ENCODE peak calls at places on chromosome X, in eight cellular contexts. B, M, N, E, Y, V, G and J are unnamed samples. For H3K4me1, the result is how much of the 10 kb centered on the place peaks cover.

GRCh38 chrX:21943460-21944135 is 3.1 kb downstream of the SMS start:
- DNase-seq in B (no peak), M (no peak), N (no peak), E (no peak), Y (no peak), V (no peak), G (no peak), J (no peak)

GRCh38 chrX:48919947-48920712 is 1.3 kb upstream of the PIM2 start:
- DNase-seq in B (no peak), M (no peak), N (no peak), E (no peak), Y (no peak), V (no peak), G (no peak), J (no peak)

GRCh38 chrX:74613350-74614192 is 853 bp downstream of the RLIM start:
- DNase-seq in B (peak), M (no peak), N (peak), E (no peak), Y (peak), V (no peak), G (peak), J (peak)

GRCh38 chrX:70169281-70169680 is 8.0 kb upstream of the DGAT2L6 start:
- DNase-seq in B (no peak), M (no peak), N (no peak), E (no peak), Y (no peak), V (no peak), G (no peak), J (no peak)

GRCh38 chrX:38987135-38987780 is 186.0 kb downstream of the MID1IP1 start:
- DNase-seq in B (no peak), M (no peak), N (no peak), E (no peak), Y (peak), V (no peak), G (no peak), J (peak)

GRCh38 chrX:367349-367748 is 19.4 kb downstream of the PPP2R3B start:
- DNase-seq in B (no peak), M (no peak), N (no peak), E (no peak), Y (no peak), V (no peak), G (no peak), J (no peak)

GRCh38 chrX:50747471-50747900 is 66.5 kb downstream of the SHROOM4 start:
- DNase-seq in B (peak), M (no peak), N (no peak), E (no peak), Y (no peak), V (no peak), G (peak), J (no peak)

GRCh38 chrX:130393451-130394074 is 8.1 kb upstream of the GPR119 start:
- DNase-seq in B (peak), M (no peak), N (peak), E (no peak), Y (peak), V (peak), G (peak), J (peak)

GRCh38 chrX:153984351-153985178 is 12.0 kb downstream of the TMEM187 start:
- DNase-seq in B (no peak), M (no peak), N (no peak), E (no peak), Y (no peak), V (no peak), G (no peak), J (peak)

GRCh38 chrX:33434256-33435092 is 223.1 kb upstream of the DMD start:
- DNase-seq in B (peak), M (peak), N (peak), E (peak), Y (peak), V (peak), G (peak), J (peak)

GRCh38 chrX:134546187-134546586 is 86.2 kb downstream of the HPRT1 start:
- DNase-seq in B (no peak), M (peak), N (no peak), E (no peak), Y (no peak), V (no peak), G (no peak), J (no peak)

GRCh38 chrX:152861116-152861515 is 30.3 kb downstream of the NSDHL start:
- DNase-seq in B (no peak), M (no peak), N (no peak), E (no peak), Y (no peak), V (no peak), G (no peak), J (no peak)

GRCh38 chrX:3520987-3521875 is 174.8 kb upstream of the MXRA5 start:
- DNase-seq in B (no peak), M (no peak), N (no peak), E (no peak), Y (no peak), V (no peak), G (no peak), J (no peak)

GRCh38 chrX:17535229-17535628 is 160.2 kb downstream of the NHS start:
- DNase-seq in B (peak), M (no peak), N (no peak), E (no peak), Y (peak), V (peak), G (peak), J (peak)

GRCh38 chrX:102517331-102517730 is 792 bp upstream of the TMSB15A start:
- DNase-seq in B (peak), M (no peak), N (no peak), E (no peak), Y (no peak), V (no peak), G (peak), J (peak)

GRCh38 chrX:115311139-115311538 is 21.6 kb downstream of the LUZP4 start:
- DNase-seq in B (no peak), M (no peak), N (no peak), E (no peak), Y (no peak), V (no peak), G (peak), J (no peak)

GRCh38 chrX:93585661-93586060 is 87.7 kb downstream of the NAP1L3 start:
- DNase-seq in B (no peak), M (no peak), N (no peak), E (no peak), Y (no peak), V (no peak), G (no peak), J (no peak)

GRCh38 chrX:2710041-2710471 is 19.0 kb downstream of the CD99 start:
- DNase-seq in B (peak), M (no peak), N (no peak), E (no peak), Y (no peak), V (no peak), G (no peak), J (peak)

GRCh38 chrX:140975472-140975871 is 26.9 kb upstream of the SPANXB1 start:
- DNase-seq in B (no peak), M (no peak), N (no peak), E (no peak), Y (no peak), V (no peak), G (no peak), J (no peak)

GRCh38 chrX:2933125-2933900 is 4.2 kb upstream of the ARSD start:
- DNase-seq in B (no peak), M (no peak), N (no peak), E (no peak), Y (peak), V (no peak), G (no peak), J (peak)

GRCh38 chrX:19673334-19674040 is 158.2 kb upstream of the MAP3K15 start:
- DNase-seq in B (peak), M (peak), N (peak), E (peak), Y (peak), V (no peak), G (no peak), J (peak)

GRCh38 chrX:150767045-150767395 is 73.8 kb downstream of the MTMR1 start:
- DNase-seq in B (no peak), M (peak), N (no peak), E (peak), Y (no peak), V (no peak), G (no peak), J (no peak)

GRCh38 chrX:101685923-101686322 is 26.3 kb upstream of the ARMCX2 start:
- DNase-seq in B (no peak), M (no peak), N (no peak), E (no peak), Y (no peak), V (no peak), G (peak), J (no peak)

GRCh38 chrX:109281478-109282275 is 200.2 kb downstream of the GUCY2F start:
- DNase-seq in B (no peak), M (no peak), N (no peak), E (no peak), Y (no peak), V (peak), G (peak), J (no peak)

GRCh38 chrX:10828640-10829039 is 208.3 kb upstream of the MID1 start:
- DNase-seq in B (no peak), M (no peak), N (no peak), E (no peak), Y (peak), V (no peak), G (no peak), J (no peak)

GRCh38 chrX:63250253-63250868 is 100.8 kb downstream of the SPIN4 start:
- DNase-seq in B (peak), M (no peak), N (no peak), E (no peak), Y (peak), V (peak), G (peak), J (no peak)

GRCh38 chrX:115694028-115694427 is 133.1 kb downstream of the PLS3 start:
- DNase-seq in B (no peak), M (no peak), N (no peak), E (no peak), Y (no peak), V (no peak), G (no peak), J (no peak)

GRCh38 chrX:83008415-83008814 is 499.7 kb upstream of the POU3F4 start:
- DNase-seq in B (peak), M (no peak), N (no peak), E (no peak), Y (no peak), V (peak), G (no peak), J (no peak)

GRCh38 chrX:55816023-55816422 is 98.5 kb downstream of the RRAGB start:
- DNase-seq in B (no peak), M (no peak), N (no peak), E (no peak), Y (no peak), V (no peak), G (no peak), J (no peak)

GRCh38 chrX:100731441-100732281 is at the start of gene SYTL4:
- DNase-seq in B (no peak), M (no peak), N (peak), E (peak), Y (peak), V (no peak), G (peak), J (peak)

GRCh38 chrX:116272328-116272727 is 101.8 kb downstream of the AGTR2 start:
- DNase-seq in B (peak), M (no peak), N (no peak), E (no peak), Y (no peak), V (no peak), G (no peak), J (no peak)

GRCh38 chrX:77493677-77494553 is 46.7 kb downstream of the FGF16 start:
- DNase-seq in B (peak), M (no peak), N (no peak), E (no peak), Y (no peak), V (no peak), G (peak), J (no peak)

GRCh38 chrX:133608406-133608805 is 193.1 kb upstream of the GPC4 start:
- DNase-seq in B (no peak), M (no peak), N (no peak), E (no peak), Y (no peak), V (peak), G (no peak), J (no peak)

GRCh38 chrX:51158261-51158660 is 174.4 kb upstream of the NUDT10 start:
- DNase-seq in B (no peak), M (no peak), N (no peak), E (no peak), Y (no peak), V (no peak), G (no peak), J (no peak)

GRCh38 chrX:139930923-139931645 is 1.8 kb downstream of the ATP11C start:
- DNase-seq in B (peak), M (no peak), N (peak), E (peak), Y (peak), V (peak), G (peak), J (peak)

GRCh38 chrX:15606064-15606590 is 5.4 kb upstream of the ACE2 start:
- DNase-seq in B (no peak), M (no peak), N (no peak), E (no peak), Y (peak), V (no peak), G (no peak), J (no peak)

GRCh38 chrX:117458243-117458968 is 658.2 kb downstream of the KLHL13 start:
- DNase-seq in B (no peak), M (no peak), N (no peak), E (no peak), Y (no peak), V (no peak), G (no peak), J (no peak)

GRCh38 chrX:106897259-106897658 is 5.9 kb downstream of the RIPPLY1 start:
- DNase-seq in B (peak), M (no peak), N (no peak), E (no peak), Y (no peak), V (no peak), G (no peak), J (no peak)

GRCh38 chrX:118325453-118325852 is 20.5 kb upstream of the WDR44 start:
- DNase-seq in B (peak), M (no peak), N (no peak), E (no peak), Y (no peak), V (peak), G (no peak), J (no peak)

GRCh38 chrX:2391869-2392606 is 108.7 kb downstream of the DHRSX start:
- DNase-seq in B (peak), M (no peak), N (no peak), E (no peak), Y (no peak), V (no peak), G (no peak), J (no peak)

GRCh38 chrX:9529223-9529622 is 64.4 kb downstream of the TBL1X start:
- DNase-seq in B (no peak), M (no peak), N (no peak), E (no peak), Y (no peak), V (no peak), G (no peak), J (no peak)

GRCh38 chrX:9525511-9526248 is 60.8 kb downstream of the TBL1X start:
- DNase-seq in B (no peak), M (no peak), N (no peak), E (no peak), Y (no peak), V (no peak), G (peak), J (no peak)

GRCh38 chrX:9530848-9531274 is 66.0 kb downstream of the TBL1X start:
- DNase-seq in B (peak), M (peak), N (peak), E (peak), Y (peak), V (no peak), G (peak), J (peak)

GRCh38 chrX:9528498-9528897 is 63.6 kb downstream of the TBL1X start:
- DNase-seq in B (no peak), M (no peak), N (no peak), E (no peak), Y (no peak), V (no peak), G (no peak), J (no peak)

GRCh38 chrX:9526965-9527364 is 62.1 kb downstream of the TBL1X start:
- DNase-seq in B (no peak), M (no peak), N (no peak), E (no peak), Y (no peak), V (no peak), G (no peak), J (no peak)
- TF ChIP-seq CTCF in B (no peak), M (no peak), N (no peak), E (no peak), Y (no peak), V (no peak), G (no peak), J (no peak)

DNA sequence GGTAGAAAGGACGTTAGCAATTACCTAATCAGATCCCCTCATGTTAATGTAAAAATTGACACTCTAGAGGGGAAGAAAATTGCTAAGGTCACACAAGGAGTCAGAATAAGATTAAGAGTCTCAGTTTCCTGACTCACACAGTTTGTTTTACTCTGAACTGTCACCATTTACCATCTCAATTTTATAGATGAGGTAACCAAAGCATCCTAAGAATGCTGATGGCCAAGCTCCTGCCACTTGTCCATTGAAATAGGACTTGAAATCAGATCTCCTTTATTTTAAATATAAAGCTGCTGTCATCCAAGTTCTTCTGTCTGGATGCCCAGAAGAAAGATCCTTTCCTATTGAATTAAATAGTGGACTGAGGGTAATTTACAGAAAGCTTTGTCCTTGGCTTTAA is 114.8 kb upstream of the VAMP7 start:
- DNase-seq in B (no peak), M (no peak), N (no peak), E (no peak), Y (no peak), V (no peak), G (no peak), J (no peak)
- H3K4me3 ChIP-seq in B (no peak), M (no peak), N (no peak), E (peak), Y (no peak), V (no peak), G (peak), J (no peak)

GRCh38 chrX:24151513-24151912 is 2.0 kb downstream of the ZFX start:
- DNase-seq in B (peak), M (no peak), N (peak), E (no peak), Y (no peak), V (no peak), G (no peak), J (no peak)

GRCh38 chrX:24150051-24150790 is 692 bp downstream of the ZFX start:
- DNase-seq in B (peak), M (peak), N (peak), E (peak), Y (peak), V (peak), G (peak), J (peak)

GRCh38 chrX:24148535-24149345 is 789 bp upstream of the ZFX start:
- DNase-seq in B (peak), M (no peak), N (peak), E (no peak), Y (peak), V (no peak), G (no peak), J (no peak)

GRCh38 chrX:24148118-24148517 is 1.4 kb upstream of the ZFX start:
- DNase-seq in B (no peak), M (no peak), N (no peak), E (no peak), Y (no peak), V (peak), G (no peak), J (no peak)

DNA sequence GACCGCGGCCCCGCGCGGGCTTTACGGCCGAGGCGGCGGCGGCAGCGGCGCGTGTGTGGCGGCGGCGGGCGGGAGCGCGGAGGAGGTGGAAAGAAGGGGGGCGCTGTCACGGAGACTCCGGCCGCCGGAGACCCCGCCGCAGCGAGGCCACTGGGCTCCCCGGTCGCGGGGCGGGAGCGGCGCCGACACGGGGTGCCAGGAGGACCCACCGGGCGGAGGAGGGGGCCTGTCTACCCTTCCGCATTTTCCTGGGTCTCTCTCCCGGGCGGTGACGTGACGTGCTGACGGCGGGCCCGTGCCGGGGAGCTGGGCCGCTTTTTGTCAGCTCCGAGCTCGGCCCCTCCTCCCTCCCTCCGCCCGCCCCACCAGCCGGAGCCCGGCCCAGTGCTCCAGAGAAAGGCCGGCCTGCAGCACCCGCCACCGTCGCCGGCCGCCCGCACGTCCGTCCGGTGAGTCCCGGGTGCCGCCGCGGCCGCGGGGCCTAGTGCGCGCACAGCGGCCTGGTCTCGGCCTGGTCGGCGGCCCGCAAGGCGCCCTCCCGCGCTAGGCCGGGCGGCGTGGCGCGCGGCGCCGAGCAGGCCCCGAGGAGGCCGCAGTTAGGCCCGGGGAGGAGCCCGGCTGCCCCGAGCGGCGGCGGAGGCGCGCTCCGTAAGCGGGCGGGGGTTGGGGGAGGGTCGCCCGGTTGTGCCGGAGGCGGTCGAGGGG is at the start of gene ZFX:
- DNase-seq in B (peak), M (peak), N (peak), E (peak), Y (peak), V (peak), G (peak), J (peak)
- H3K4me1 ChIP-seq in B (half or more), M (under half), N (under half), E (half or more), Y (under half), V (under half), G (half or more), J (under half)

GRCh38 chrX:136125106-136125505 is 22.2 kb upstream of the FHL1 start:
- DNase-seq in B (no peak), M (no peak), N (no peak), E (no peak), Y (no peak), V (no peak), G (no peak), J (no peak)

GRCh38 chrX:136130931-136131843 is 16.1 kb upstream of the FHL1 start:
- DNase-seq in B (peak), M (no peak), N (no peak), E (no peak), Y (no peak), V (peak), G (no peak), J (no peak)

GRCh38 chrX:136126371-136126770 is 21.0 kb upstream of the FHL1 start:
- DNase-seq in B (no peak), M (no peak), N (no peak), E (no peak), Y (no peak), V (no peak), G (no peak), J (no peak)

GRCh38 chrX:136128743-136129142 is 18.6 kb upstream of the FHL1 start:
- DNase-seq in B (no peak), M (no peak), N (no peak), E (no peak), Y (no peak), V (no peak), G (no peak), J (no peak)

DNA sequence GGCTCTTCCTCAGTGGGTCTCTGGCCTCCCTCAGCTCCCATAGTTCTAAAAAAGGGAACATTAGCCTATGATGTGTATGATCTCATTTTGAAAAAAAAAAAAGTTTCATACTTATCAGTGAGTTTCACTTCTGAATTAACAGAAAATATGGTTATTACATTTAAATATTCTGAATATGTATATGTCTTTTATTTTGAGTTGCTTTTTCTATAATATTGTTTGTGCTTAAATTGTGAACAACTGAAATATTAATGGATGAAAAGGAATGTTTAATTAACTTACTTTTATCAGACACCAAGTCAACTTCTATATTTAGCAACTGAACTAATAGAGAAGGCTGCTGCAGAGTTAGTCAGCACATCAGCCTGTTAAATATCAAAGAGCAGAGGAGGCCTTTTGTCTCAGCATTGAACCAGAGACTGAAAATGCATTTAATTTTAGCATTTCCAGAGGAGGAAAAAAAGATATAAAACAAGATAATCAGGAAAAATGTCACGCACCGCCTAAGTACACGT is 20.4 kb upstream of the FHL1 start:
- DNase-seq in B (no peak), M (no peak), N (no peak), E (no peak), Y (no peak), V (peak), G (no peak), J (no peak)
- TF ChIP-seq CTCF in B (no peak), M (no peak), N (no peak), E (no peak), Y (no peak), V (no peak), G (no peak), J (no peak)

GRCh38 chrX:35858916-35859315 is 60.6 kb upstream of the CFAP47 start:
- DNase-seq in B (no peak), M (no peak), N (no peak), E (no peak), Y (no peak), V (no peak), G (no peak), J (no peak)
- H3K4me3 ChIP-seq in B (no peak), M (no peak), N (no peak), E (no peak), Y (no peak), V (no peak), G (no peak), J (no peak)